ENCODE peak calls at places on chromosomes 2 and 18, in seven cellular contexts. One of them, this sample, is unnamed.

GRCh38 chr2:226247289-226248275 is 552.0 kb downstream of the IRS1 start:
- DNase-seq in sciatic nerve: no peak
- DNase-seq in NCI-H2081: no peak
- DNase-seq in stromal cell of bone marrow: no peak
- DNase-seq in HCT116: no peak
- DNase-seq in H9: no peak
- DNase-seq in effector memory CD8-positive, alpha-beta T cell: no peak
- DNase-seq in this sample: peak; percentile 1

GRCh38 chr18:49072524-49072934 is 121.8 kb upstream of the SMAD7 start:
- DNase-seq in sciatic nerve: no peak
- DNase-seq in NCI-H2081: no peak
- DNase-seq in stromal cell of bone marrow: peak; percentile 80
- DNase-seq in HCT116: no peak
- DNase-seq in H9: no peak
- DNase-seq in effector memory CD8-positive, alpha-beta T cell: no peak
- DNase-seq in this sample: peak; percentile 37

GRCh38 chr2:108916397-108917077 is 72.5 kb downstream of the EDAR start:
- DNase-seq in sciatic nerve: no peak
- DNase-seq in NCI-H2081: peak; percentile 77
- DNase-seq in stromal cell of bone marrow: no peak
- DNase-seq in HCT116: no peak
- DNase-seq in H9: peak; percentile 18
- DNase-seq in effector memory CD8-positive, alpha-beta T cell: no peak
- DNase-seq in this sample: no peak

GRCh38 chr2:134217924-134218323 is 35.9 kb upstream of the MGAT5 start:
- DNase-seq in sciatic nerve: no peak
- DNase-seq in NCI-H2081: no peak
- DNase-seq in stromal cell of bone marrow: no peak
- DNase-seq in HCT116: no peak
- DNase-seq in H9: no peak
- DNase-seq in effector memory CD8-positive, alpha-beta T cell: no peak
- DNase-seq in this sample: no peak

GRCh38 chr2:173544621-173545363 is 190.1 kb downstream of the CDCA7 start:
- DNase-seq in sciatic nerve: no peak
- DNase-seq in NCI-H2081: no peak
- DNase-seq in stromal cell of bone marrow: no peak
- DNase-seq in HCT116: no peak
- DNase-seq in H9: no peak
- DNase-seq in effector memory CD8-positive, alpha-beta T cell: no peak
- DNase-seq in this sample: peak; percentile 11

GRCh38 chr2:236250286-236250685 is 13.9 kb downstream of the ASB18 start:
- DNase-seq in sciatic nerve: no peak
- DNase-seq in NCI-H2081: no peak
- DNase-seq in stromal cell of bone marrow: no peak
- DNase-seq in HCT116: no peak
- DNase-seq in H9: no peak
- DNase-seq in effector memory CD8-positive, alpha-beta T cell: no peak
- DNase-seq in this sample: no peak

GRCh38 chr2:73716518-73717250 is 20.5 kb downstream of the TPRKB start:
- DNase-seq in sciatic nerve: no peak
- DNase-seq in NCI-H2081: no peak
- DNase-seq in stromal cell of bone marrow: peak; percentile 18
- DNase-seq in HCT116: no peak
- DNase-seq in H9: no peak
- DNase-seq in effector memory CD8-positive, alpha-beta T cell: no peak
- DNase-seq in this sample: no peak

GRCh38 chr2:221025397-221025796 is 546.7 kb downstream of the EPHA4 start:
- DNase-seq in sciatic nerve: no peak
- DNase-seq in NCI-H2081: no peak
- DNase-seq in stromal cell of bone marrow: no peak
- DNase-seq in HCT116: no peak
- DNase-seq in H9: no peak
- DNase-seq in effector memory CD8-positive, alpha-beta T cell: no peak
- DNase-seq in this sample: no peak

This sample was measured in HuH-7.